ENCODE peak calls at places on chromosomes 4 and X, in ten cellular contexts. Z, U, W, V, J, C, I, Q, N and D are unnamed samples.
A peak's percentile ranks its signal among the peaks of the same experiment; 100 is the strongest.

GRCh38 chr4:27662426-27662825 is 801.8 kb downstream of the STIM2 start:
- DNase-seq in C (no peak), I (no peak), V (no peak), Q (no peak), J (no peak), U (no peak), W (no peak), N (peak; percentile 27), Z (no peak), D (no peak)

GRCh38 chrX:17525762-17526555 is 151.0 kb downstream of the NHS start:
- DNase-seq in W (no peak), Q (no peak), V (peak; percentile 19), I (no peak), C (no peak), J (no peak), N (no peak), Z (peak; percentile 26), U (no peak), D (no peak)

GRCh38 chrX:118694628-118695027 is 32.8 kb upstream of the IL13RA1 start:
- DNase-seq in Z (peak; percentile 21), V (no peak), J (no peak), U (no peak), N (no peak), I (no peak), W (no peak), Q (no peak), C (no peak), D (no peak)

GRCh38 chr4:140497428-140497775 is 691 bp downstream of the MGAT4D start:
- DNase-seq in N (no peak), Z (no peak), U (no peak), I (no peak), J (no peak), Q (no peak), W (no peak), V (no peak), C (no peak), D (no peak)

GRCh38 chr4:7594013-7594412 is 159.3 kb upstream of the PSAPL1 start:
- DNase-seq in U (no peak), W (no peak), Q (no peak), N (no peak), C (no peak), I (no peak), J (no peak), Z (no peak), V (no peak), D (no peak)

GRCh38 chr4:153497091-153497531 is 31.0 kb downstream of the TMEM131L start:
- DNase-seq in N (no peak), C (no peak), V (no peak), I (no peak), W (no peak), Z (peak; percentile 37), U (no peak), J (no peak), Q (no peak), D (peak; percentile 33)

GRCh38 chrX:19889582-19890342 is 2.4 kb upstream of the SH3KBP1 start:
- DNase-seq in U (no peak), V (no peak), I (no peak), Q (peak; percentile 84), W (no peak), Z (peak; percentile 75), J (no peak), N (no peak), C (no peak), D (peak; percentile 46)

GRCh38 chrX:134734343-134735001 is 76.2 kb upstream of the PLAC1 start:
- DNase-seq in N (no peak), U (no peak), Z (peak; percentile 73), C (no peak), Q (no peak), V (peak; percentile 60), W (no peak), I (peak; percentile 84), J (no peak), D (no peak)

GRCh38 chr4:100696531-100696930 is 178.7 kb upstream of the EMCN start:
- DNase-seq in V (no peak), C (no peak), U (no peak), I (no peak), J (no peak), Z (peak; percentile 6), W (no peak), N (no peak), Q (no peak), D (no peak)

GRCh38 chr4:5524900-5525299 is 183.5 kb downstream of the EVC2 start:
- DNase-seq in U (no peak), Q (no peak), C (no peak), N (peak; percentile 8), J (no peak), W (no peak), V (peak; percentile 27), Z (peak; percentile 74), I (no peak), D (peak; percentile 59)

GRCh38 chr4:40264497-40264896 is 67.7 kb downstream of the RHOH start:
- DNase-seq in V (no peak), C (no peak), Z (peak; percentile 81), Q (no peak), N (no peak), J (no peak), W (no peak), U (no peak), I (no peak), D (no peak)
- H3K4me3 ChIP-seq in V (no peak overlapping the region), C (no peak overlapping the region), Z (no peak overlapping the region), Q (no peak overlapping the region), N (no peak overlapping the region), J (no peak overlapping the region), W (no peak overlapping the region), U (no peak overlapping the region), I (no peak overlapping the region), D (no peak overlapping the region)

DNA sequence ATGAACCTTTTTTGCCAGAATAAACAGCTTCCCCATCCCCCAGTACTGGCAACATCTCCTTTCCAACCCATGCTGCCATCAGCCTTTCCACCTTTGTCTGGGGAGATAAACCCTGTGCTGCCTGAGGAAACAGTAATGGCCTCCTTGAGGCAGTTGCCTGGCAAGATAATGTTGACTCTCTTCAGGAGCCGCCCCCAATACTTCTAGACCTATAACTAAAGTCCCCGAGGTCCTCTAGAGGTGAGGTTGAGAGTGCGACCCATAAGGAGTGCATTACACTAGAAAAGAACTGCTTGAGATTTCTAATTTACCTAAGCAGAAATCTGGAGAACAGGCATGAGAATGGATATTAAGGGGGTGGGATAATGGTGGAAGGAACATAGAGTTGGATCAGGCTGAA is 963.2 kb upstream of the PCDH7 start:
- DNase-seq in I (no peak), J (no peak), W (no peak), Z (no peak), U (no peak), V (no peak), N (peak; percentile 43), C (no peak), Q (no peak), D (no peak)
- TF ChIP-seq CTCF in I (no peak), J (no peak), W (no peak), Z (no peak), U (no peak), V (no peak), N (peak; percentile 46), C (no peak), Q (no peak), D (no peak)

GRCh38 chr4:80454561-80454960 is 119.0 kb downstream of the CFAP299 start:
- DNase-seq in V (no peak), N (peak; percentile 64), C (no peak), U (no peak), Q (no peak), J (no peak), Z (no peak), I (no peak), W (no peak), D (no peak)
- H3K4me3 ChIP-seq in V (no peak overlapping the region), N (no peak overlapping the region), C (no peak overlapping the region), U (no peak overlapping the region), Q (no peak overlapping the region), J (no peak overlapping the region), Z (no peak overlapping the region), I (no peak overlapping the region), W (no peak overlapping the region), D (no peak overlapping the region)

DNA sequence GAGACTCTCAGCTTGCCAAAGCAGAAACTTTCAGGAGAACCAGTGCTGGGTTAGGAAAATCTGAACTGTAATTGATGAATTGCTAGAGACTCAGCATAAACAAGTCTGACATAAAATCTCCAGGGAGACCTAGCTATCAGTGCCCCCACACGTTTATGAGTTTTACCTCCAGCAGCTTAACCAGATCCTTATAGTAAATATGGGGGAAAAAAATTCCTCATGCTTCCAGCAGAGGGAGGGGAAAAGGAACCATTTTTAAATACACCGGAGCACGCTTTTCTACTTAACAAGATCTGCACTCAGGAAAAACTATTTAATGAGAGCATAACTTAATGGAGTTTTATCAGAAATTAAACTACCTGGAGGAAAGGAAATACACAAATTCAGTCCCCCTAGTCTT is 1040.7 kb upstream of the INTU start:
- DNase-seq in U (no peak), Q (no peak), V (no peak), I (no peak), C (no peak), W (no peak), J (no peak), Z (peak; percentile 10), N (peak; percentile 61), D (no peak)
- TF ChIP-seq CTCF in U (peak; percentile 46), Q (no peak), V (peak; percentile 42), I (no peak), C (no peak), W (peak; percentile 46), J (no peak), Z (peak; percentile 30), N (peak; percentile 32), D (peak; percentile 57)

GRCh38 chr4:52545099-52546069 is 113.7 kb downstream of the USP46 start:
- DNase-seq in N (peak; percentile 77), Q (peak; percentile 7), J (no peak), Z (peak; percentile 77), U (peak; percentile 73), V (peak; percentile 45), I (peak; percentile 84), W (peak; percentile 80), C (peak; percentile 85), D (no peak)
- H3K4me3 ChIP-seq in N (no peak overlapping the region), Q (no peak overlapping the region), J (no peak overlapping the region), Z (no peak overlapping the region), U (no peak overlapping the region), V (no peak overlapping the region), I (no peak overlapping the region), W (no peak overlapping the region), C (no peak overlapping the region), D (no peak overlapping the region)